ENCODE peak calls at places on chromosomes 7 and 10, in six cellular contexts. L is endodermal cell, N is A549, E is suprapubic skin, D is heart left ventricle, B is cardiac muscle cell. K is an unnamed sample.

GRCh38 chr7:137873524-137873923 is 26.8 kb upstream of the DGKI start:
- DNase-seq in L (no peak), N (no peak), E (no peak), D (no peak), B (peak; percentile 32), K (peak; percentile 87)

GRCh38 chr10:14635049-14635710 is 139.5 kb downstream of the FAM107B start:
- DNase-seq in L (no peak), N (no peak), E (no peak), D (no peak), B (no peak), K (no peak)

GRCh38 chr7:70307544-70308106 is 709.4 kb downstream of the AUTS2 start:
- DNase-seq in L (no peak), N (no peak), E (no peak), D (no peak), B (no peak), K (no peak)

GRCh38 chr10:72567421-72567820 is 58.5 kb downstream of the MICU1 start:
- DNase-seq in L (no peak), N (peak; percentile 54), E (no peak), D (peak; percentile 23), B (peak; percentile 4), K (peak; percentile 3)

GRCh38 chr10:3270597-3270996 is 98.0 kb upstream of the PITRM1 start:
- DNase-seq in L (no peak), N (no peak), E (no peak), D (no peak), B (no peak), K (no peak)

GRCh38 chr7:156895024-156895780 is 2.2 kb upstream of the LMBR1 start:
- DNase-seq in L (no peak), N (no peak), E (no peak), D (no peak), B (no peak), K (no peak)

GRCh38 chr7:53500076-53500475 is 464.6 kb downstream of the POM121L12 start:
- DNase-seq in L (no peak), N (no peak), E (no peak), D (no peak), B (no peak), K (no peak)

GRCh38 chr7:42332605-42333222 is 95.7 kb upstream of the GLI3 start:
- DNase-seq in L (no peak), N (no peak), E (no peak), D (no peak), B (no peak), K (no peak)

GRCh38 chr7:130758429-130759056 is 24.5 kb upstream of the KLF14 start:
- DNase-seq in L (no peak), N (peak; percentile 41), E (no peak), D (no peak), B (peak; percentile 77), K (peak; percentile 23)

GRCh38 chr7:63065684-63066083 is 933.0 kb upstream of the ZNF722 start:
- DNase-seq in L (no peak), N (no peak), E (no peak), D (no peak), B (no peak), K (no peak)

GRCh38 chr7:93249749-93250148 is 17.6 kb downstream of the VPS50 start:
- DNase-seq in L (peak; percentile 59), N (no peak), E (no peak), D (no peak), B (peak; percentile 81), K (no peak)

GRCh38 chr7:106029941-106030340 is 66.9 kb downstream of the CDHR3 start:
- DNase-seq in L (peak; percentile 69), N (no peak), E (no peak), D (no peak), B (no peak), K (no peak)
- TF ChIP-seq CTCF in L (peak; percentile 67), N (no peak), E (no peak), D (no peak), B (no peak), K (no peak)

DNA sequence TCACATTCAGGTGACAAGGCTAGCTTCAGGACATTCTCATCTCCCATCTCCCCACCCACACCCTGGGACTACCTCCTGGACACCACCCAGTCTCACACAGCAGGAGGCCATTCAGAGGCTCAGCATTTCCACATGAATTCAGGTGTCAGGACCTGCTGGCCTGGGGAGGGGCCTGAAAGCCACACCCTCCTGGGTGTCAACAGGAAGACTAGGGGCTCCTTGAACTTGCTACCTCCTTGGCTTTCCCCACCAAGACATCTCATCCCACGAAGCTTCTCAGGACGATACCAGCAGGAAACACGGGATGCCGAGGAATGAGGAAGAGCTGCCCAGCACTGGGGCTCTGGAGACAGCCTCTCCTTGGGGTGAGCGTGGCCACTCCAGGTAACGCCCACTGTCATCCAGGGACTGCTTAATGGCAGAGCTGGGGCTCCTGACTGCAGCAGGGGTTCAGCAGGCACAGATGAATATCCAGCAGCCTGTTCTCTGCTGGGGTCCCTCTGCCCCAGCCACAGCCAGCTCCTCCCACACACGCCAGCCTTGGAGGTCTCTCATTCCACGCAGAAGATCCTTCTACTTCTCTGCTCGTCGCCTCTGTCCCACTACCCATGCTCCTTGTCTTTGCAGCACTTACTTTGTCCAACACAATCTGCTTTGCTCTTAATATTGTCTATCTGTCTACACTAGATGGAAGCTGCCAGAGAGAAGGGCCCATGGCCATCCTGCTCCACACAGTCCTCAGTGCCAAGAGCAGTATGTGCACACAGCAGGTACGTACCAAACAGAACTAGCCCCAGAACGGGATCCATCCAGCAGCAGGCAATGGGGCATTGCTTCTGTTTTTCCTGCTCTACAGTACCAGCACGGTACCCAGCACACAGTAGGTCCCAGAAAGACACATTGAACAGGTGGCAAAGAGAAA is 88.7 kb downstream of the FAM53B start:
- DNase-seq in L (no peak), N (no peak), E (no peak), D (peak; percentile 12), B (no peak), K (no peak)
- H3K4me3 ChIP-seq in L (no peak overlapping the region), N (no peak overlapping the region), E (no peak overlapping the region), D (no peak overlapping the region), B (no peak overlapping the region), K (no peak overlapping the region)

GRCh38 chr10:35633006-35633980 is 8.8 kb downstream of the FZD8 start:
- DNase-seq in L (peak; percentile 51), N (no peak), E (no peak), D (no peak), B (no peak), K (no peak)
- TF ChIP-seq CTCF in L (no peak), N (no peak), E (no peak), D (no peak), B (no peak), K (no peak)

GRCh38 chr10:50992356-50992866 is 81.9 kb upstream of the PRKG1 start:
- DNase-seq in L (peak; percentile 76), N (no peak), E (no peak), D (peak; percentile 42), B (peak; percentile 56), K (no peak)
- H3K4me3 ChIP-seq in L (peak overlapping the region; percentile 74), N (no peak overlapping the region), E (peak overlapping the region; percentile 62), D (peak overlapping the region; percentile 73), B (peak overlapping the region; percentile 57), K (peak overlapping the region; percentile 90)

GRCh38 chr7:151702961-151703360 is 174.0 kb downstream of the PRKAG2 start:
- DNase-seq in L (no peak), N (no peak), E (no peak), D (no peak), B (no peak), K (no peak)

GRCh38 chr7:151704284-151704968 is 172.5 kb downstream of the PRKAG2 start:
- DNase-seq in L (no peak), N (no peak), E (no peak), D (no peak), B (no peak), K (no peak)

GRCh38 chr7:151706568-151707469 is 170.1 kb downstream of the PRKAG2 start:
- DNase-seq in L (no peak), N (no peak), E (no peak), D (no peak), B (peak; percentile 66), K (no peak)

GRCh38 chr7:151705744-151706567 is 171.0 kb downstream of the PRKAG2 start:
- DNase-seq in L (peak; percentile 87), N (peak; percentile 81), E (no peak), D (peak; percentile 38), B (peak; percentile 70), K (no peak)

GRCh38 chr7:151704969-151705743 is 171.8 kb downstream of the PRKAG2 start:
- DNase-seq in L (peak; percentile 82), N (no peak), E (no peak), D (peak; percentile 27), B (no peak), K (no peak)
- TF ChIP-seq CTCF in L (no peak), N (no peak), E (no peak), D (no peak), B (no peak), K (no peak)